ENCODE peak calls at places on chromosomes 2 and 18, in nine cellular contexts. I, R, V, T, X, O, B, H and L are unnamed samples.
A peak's percentile ranks its signal among the peaks of the same experiment; 100 is the strongest.

GRCh38 chr2:230614913-230615332 is 97.7 kb upstream of the CAB39 start:
- DNase-seq in I (no peak), R (no peak), V (no peak), T (no peak), X (no peak), O (no peak), B (no peak), H (no peak), L (no peak)

GRCh38 chr2:221085376-221085900 is 486.7 kb downstream of the EPHA4 start:
- DNase-seq in I (no peak), R (no peak), V (no peak), T (no peak), X (no peak), O (no peak), B (no peak), H (no peak), L (no peak)

GRCh38 chr2:37168217-37168981 is 11.6 kb upstream of the EIF2AK2 start:
- DNase-seq in I (no peak), R (no peak), V (peak; percentile 75), T (no peak), X (peak; percentile 78), O (peak; percentile 63), B (peak; percentile 68), H (no peak), L (peak; percentile 33)

GRCh38 chr2:119283873-119284331 is 60.3 kb downstream of the STEAP3 start:
- DNase-seq in I (peak; percentile 85), R (no peak), V (peak; percentile 14), T (peak; percentile 97), X (no peak), O (peak; percentile 61), B (peak; percentile 52), H (no peak), L (no peak)

GRCh38 chr2:176554107-176555048 is 285.1 kb downstream of the MTX2 start:
- DNase-seq in I (no peak), R (peak; percentile 57), V (peak; percentile 72), T (no peak), X (peak; percentile 61), O (peak; percentile 82), B (peak; percentile 65), H (no peak), L (peak; percentile 63)

GRCh38 chr18:44682181-44682870 is 1.6 kb downstream of the SETBP1 start:
- DNase-seq in I (peak; percentile 85), R (peak; percentile 8), V (no peak), T (peak; percentile 41), X (no peak), O (no peak), B (no peak), H (no peak), L (no peak)

GRCh38 chr2:54575379-54575888 is 119.3 kb downstream of the SPTBN1 start:
- DNase-seq in I (no peak), R (no peak), V (peak; percentile 65), T (no peak), X (no peak), O (peak; percentile 56), B (peak; percentile 99), H (no peak), L (no peak)

GRCh38 chr2:181738074-181738473 is 57.8 kb upstream of the NEUROD1 start:
- DNase-seq in I (no peak), R (no peak), V (peak; percentile 43), T (no peak), X (no peak), O (peak; percentile 6), B (peak; percentile 19), H (no peak), L (no peak)

GRCh38 chr18:77984833-77985232 is 735.2 kb downstream of the GALR1 start:
- DNase-seq in I (no peak), R (no peak), V (no peak), T (no peak), X (no peak), O (no peak), B (no peak), H (no peak), L (no peak)
- H3K4me3 ChIP-seq in I (no peak overlapping the region), R (no peak overlapping the region), V (no peak overlapping the region), T (no peak overlapping the region), X (no peak overlapping the region), O (no peak overlapping the region), B (peak overlapping the region; percentile 18), H (no peak overlapping the region), L (no peak overlapping the region)

GRCh38 chr2:130808482-130809268 is 28.0 kb upstream of the ARHGEF4 start:
- DNase-seq in I (no peak), R (no peak), V (peak; percentile 88), T (no peak), X (no peak), O (peak; percentile 72), B (peak; percentile 90), H (no peak), L (no peak)

GRCh38 chr2:130806370-130806769 is 30.3 kb upstream of the ARHGEF4 start:
- DNase-seq in I (no peak), R (no peak), V (peak; percentile 32), T (no peak), X (no peak), O (no peak), B (no peak), H (no peak), L (no peak)

GRCh38 chr2:130805613-130806012 is 31.1 kb upstream of the ARHGEF4 start:
- DNase-seq in I (no peak), R (no peak), V (no peak), T (no peak), X (no peak), O (no peak), B (no peak), H (no peak), L (no peak)

GRCh38 chr2:130810490-130810889 is 26.2 kb upstream of the ARHGEF4 start:
- DNase-seq in I (no peak), R (no peak), V (no peak), T (no peak), X (no peak), O (no peak), B (no peak), H (no peak), L (no peak)

DNA sequence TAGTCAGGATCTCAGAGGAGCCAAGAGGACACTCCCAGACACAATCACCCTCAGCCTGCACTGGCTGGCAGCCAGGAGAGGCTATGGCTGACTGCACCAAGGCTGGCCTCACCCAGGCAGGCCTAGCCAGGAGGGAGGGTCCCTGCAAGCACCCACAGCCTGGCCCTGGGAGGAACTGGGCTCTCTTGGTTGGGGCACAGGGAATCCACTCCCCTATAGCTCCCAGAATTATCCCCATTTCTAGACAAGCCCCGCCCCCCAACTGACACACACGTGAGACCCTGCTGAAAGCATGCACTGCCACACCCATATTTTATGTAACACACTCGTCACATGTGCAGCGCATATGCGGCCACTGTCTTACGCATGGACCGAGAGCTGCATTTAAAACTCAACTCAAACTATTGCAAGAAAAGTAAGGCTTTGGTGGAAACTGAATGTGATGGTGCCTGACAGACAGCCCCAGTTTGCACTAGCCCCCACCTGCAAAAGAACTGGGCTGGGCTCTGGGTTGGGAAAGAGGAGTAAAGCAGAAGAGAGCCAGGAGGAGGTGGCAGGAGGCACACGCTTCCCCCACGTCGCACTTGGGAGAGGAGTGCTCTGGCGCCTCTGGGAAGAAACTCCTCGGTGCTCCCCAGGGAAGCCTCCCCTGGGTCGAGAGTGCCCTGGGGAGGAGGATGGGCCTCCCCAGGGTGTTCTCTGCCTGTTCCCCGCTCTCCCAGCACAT is 28.9 kb upstream of the ARHGEF4 start:
- DNase-seq in I (no peak), R (no peak), V (peak; percentile 23), T (no peak), X (no peak), O (no peak), B (no peak), H (no peak), L (no peak)
- H3K4me3 ChIP-seq in I (no peak overlapping the region), R (no peak overlapping the region), V (no peak overlapping the region), T (no peak overlapping the region), X (no peak overlapping the region), O (no peak overlapping the region), B (no peak overlapping the region), H (no peak overlapping the region), L (no peak overlapping the region)

GRCh38 chr2:27095427-27095744 is 8.8 kb downstream of the KHK start:
- DNase-seq in I (no peak), R (no peak), V (no peak), T (no peak), X (no peak), O (no peak), B (no peak), H (no peak), L (no peak)

GRCh38 chr2:27092696-27093429 is 6.3 kb downstream of the KHK start:
- DNase-seq in I (no peak), R (no peak), V (no peak), T (no peak), X (no peak), O (no peak), B (no peak), H (no peak), L (no peak)

GRCh38 chr2:27091746-27092695 is 5.4 kb downstream of the KHK start:
- DNase-seq in I (no peak), R (no peak), V (no peak), T (no peak), X (no peak), O (no peak), B (no peak), H (no peak), L (no peak)

GRCh38 chr2:27094353-27094984 is 7.9 kb downstream of the KHK start:
- DNase-seq in I (no peak), R (no peak), V (no peak), T (no peak), X (no peak), O (no peak), B (no peak), H (no peak), L (no peak)

GRCh38 chr2:27093430-27094352 is 7.1 kb downstream of the KHK start:
- DNase-seq in I (no peak), R (no peak), V (no peak), T (no peak), X (no peak), O (no peak), B (no peak), H (no peak), L (no peak)
- H3K4me3 ChIP-seq in I (no peak overlapping the region), R (no peak overlapping the region), V (no peak overlapping the region), T (no peak overlapping the region), X (no peak overlapping the region), O (no peak overlapping the region), B (no peak overlapping the region), H (no peak overlapping the region), L (no peak overlapping the region)

GRCh38 chr2:62034715-62035114 is 129.2 kb downstream of the COMMD1 start:
- DNase-seq in I (no peak), R (no peak), V (no peak), T (no peak), X (no peak), O (no peak), B (no peak), H (no peak), L (no peak)
- H3K4me3 ChIP-seq in I (no peak overlapping the region), R (no peak overlapping the region), V (no peak overlapping the region), T (no peak overlapping the region), X (no peak overlapping the region), O (no peak overlapping the region), B (no peak overlapping the region), H (no peak overlapping the region), L (no peak overlapping the region)

DNA sequence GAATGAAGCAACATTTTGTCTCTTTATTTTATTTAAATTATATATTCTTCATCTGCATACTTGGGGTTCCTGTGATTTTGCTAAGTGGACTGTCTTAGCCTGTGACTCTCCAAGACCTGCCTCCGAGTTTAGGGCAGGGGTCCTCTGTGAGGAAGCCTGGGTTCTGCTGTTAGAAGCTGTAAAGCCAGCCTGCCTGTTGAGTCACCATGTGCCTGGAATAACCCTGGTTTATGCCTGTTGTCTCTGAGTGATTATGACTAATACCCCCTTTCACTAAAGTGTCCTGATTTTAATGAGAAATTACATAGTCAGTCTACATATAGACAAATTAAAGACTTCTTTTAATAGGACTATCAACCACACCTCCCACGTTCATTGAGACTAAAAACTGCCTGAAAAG is 369.1 kb downstream of the ZNF521 start:
- DNase-seq in I (no peak), R (no peak), V (no peak), T (no peak), X (no peak), O (no peak), B (no peak), H (no peak), L (no peak)
- H3K4me3 ChIP-seq in I (no peak overlapping the region), R (no peak overlapping the region), V (no peak overlapping the region), T (no peak overlapping the region), X (no peak overlapping the region), O (no peak overlapping the region), B (no peak overlapping the region), H (no peak overlapping the region), L (no peak overlapping the region)